ENCODE peak calls at places on chromosomes 4 and X, in nine cellular contexts. P is thoracic aorta; J is cardiac muscle cell; B is left ventricle myocardium inferior; G is A549; L is neuronal stem cell; D is HFF-Myc; K is fibroblast of pulmonary artery; A is CD8-positive, alpha-beta T cell. X is an unnamed sample.

GRCh38 chrX:118631586-118631985 is 95.8 kb upstream of the IL13RA1 start:
- DNase-seq in P (no peak), J (no peak), B (no peak), G (no peak), L (no peak), D (no peak), K (no peak), A (no peak), X (no peak)

GRCh38 chrX:38804481-38805293 is 3.4 kb downstream of the MID1IP1 start:
- DNase-seq in P (no peak), J (peak), B (peak), G (peak), L (peak), D (no peak), K (peak), A (peak), X (peak)

GRCh38 chr4:5361968-5362367 is 310.7 kb downstream of the STK32B start:
- DNase-seq in P (no peak), J (peak), B (no peak), G (no peak), L (peak), D (no peak), K (peak), A (no peak), X (peak)

GRCh38 chr4:24952667-24953066 is 39.8 kb upstream of the CCDC149 start:
- DNase-seq in P (no peak), J (no peak), B (no peak), G (no peak), L (no peak), D (no peak), K (no peak), A (no peak), X (no peak)

GRCh38 chr4:156495109-156495508 is 476.5 kb downstream of the PDGFC start:
- DNase-seq in P (no peak), J (no peak), B (no peak), G (no peak), L (no peak), D (no peak), K (no peak), A (no peak), X (no peak)

GRCh38 chr4:2245787-2246275 is 3.9 kb upstream of the HAUS3 start:
- DNase-seq in P (no peak), J (no peak), B (no peak), G (no peak), L (no peak), D (no peak), K (no peak), A (no peak), X (peak)

GRCh38 chr4:92254767-92255442 is 48.9 kb upstream of the GRID2 start:
- DNase-seq in P (no peak), J (no peak), B (no peak), G (no peak), L (no peak), D (no peak), K (no peak), A (no peak), X (no peak)

GRCh38 chr4:115110191-115111166 is 2.9 kb downstream of the NDST4 start:
- DNase-seq in P (no peak), J (no peak), B (no peak), G (no peak), L (no peak), D (no peak), K (no peak), A (no peak), X (no peak)

GRCh38 chr4:108560624-108561023 is 59.8 kb upstream of the RPL34 start:
- DNase-seq in P (no peak), J (peak), B (no peak), G (no peak), L (no peak), D (no peak), K (peak), A (no peak), X (no peak)

GRCh38 chr4:7952615-7953014 is 13.0 kb upstream of the AFAP1 start:
- DNase-seq in P (no peak), J (no peak), B (no peak), G (no peak), L (no peak), D (no peak), K (no peak), A (no peak), X (no peak)

GRCh38 chr4:173039617-173040176 is 128.9 kb upstream of the GALNT7 start:
- DNase-seq in P (no peak), J (no peak), B (no peak), G (no peak), L (no peak), D (no peak), K (no peak), A (no peak), X (no peak)

GRCh38 chrX:35406386-35406785 is 391.8 kb upstream of the MAGEB16 start:
- DNase-seq in P (no peak), J (no peak), B (no peak), G (no peak), L (no peak), D (no peak), K (no peak), A (no peak), X (no peak)

GRCh38 chrX:119482041-119482440 is 13.8 kb downstream of the SLC25A5 start:
- DNase-seq in P (no peak), J (no peak), B (no peak), G (no peak), L (no peak), D (no peak), K (no peak), A (no peak), X (no peak)

GRCh38 chr4:138021116-138021820 is 220.9 kb downstream of the SLC7A11 start:
- DNase-seq in P (no peak), J (no peak), B (no peak), G (no peak), L (no peak), D (no peak), K (no peak), A (no peak), X (no peak)

GRCh38 chr4:182730791-182731190 is 186.4 kb downstream of the DCTD start:
- DNase-seq in P (no peak), J (no peak), B (no peak), G (no peak), L (no peak), D (no peak), K (no peak), A (no peak), X (no peak)

GRCh38 chr4:1156069-1156468 is 16.3 kb downstream of the SPON2 start:
- DNase-seq in P (no peak), J (no peak), B (no peak), G (no peak), L (no peak), D (no peak), K (no peak), A (no peak), X (no peak)

GRCh38 chr4:154416183-154416543 is 75.4 kb downstream of the DCHS2 start:
- DNase-seq in P (no peak), J (peak), B (peak), G (peak), L (peak), D (no peak), K (no peak), A (no peak), X (no peak)

GRCh38 chrX:104564921-104565703 is 887 bp upstream of the IL1RAPL2 start:
- DNase-seq in P (no peak), J (no peak), B (no peak), G (no peak), L (no peak), D (no peak), K (no peak), A (no peak), X (no peak)

GRCh38 chrX:97751735-97752134 is 868.0 kb downstream of the RPA4 start:
- DNase-seq in P (no peak), J (no peak), B (no peak), G (no peak), L (no peak), D (no peak), K (no peak), A (no peak), X (no peak)

GRCh38 chr4:132015321-132015720 is 1133.8 kb upstream of the PCDH10 start:
- DNase-seq in P (no peak), J (no peak), B (no peak), G (no peak), L (no peak), D (no peak), K (no peak), A (no peak), X (no peak)

GRCh38 chr4:132001542-132001941 is 1147.6 kb upstream of the PCDH10 start:
- DNase-seq in P (no peak), J (peak), B (no peak), G (no peak), L (no peak), D (no peak), K (peak), A (no peak), X (no peak)

GRCh38 chr4:189792819-189793618 is 147.7 kb upstream of the FRG1 start:
- DNase-seq in P (peak), J (peak), B (peak), G (peak), L (peak), D (peak), K (peak), A (peak), X (peak)

GRCh38 chr4:26619784-26620183 is 35.9 kb downstream of the TBC1D19 start:
- DNase-seq in P (no peak), J (peak), B (no peak), G (no peak), L (no peak), D (no peak), K (peak), A (no peak), X (no peak)

GRCh38 chr4:118352843-118353373 is at the start of gene PRSS12:
- DNase-seq in P (no peak), J (peak), B (peak), G (peak), L (peak), D (peak), K (peak), A (peak), X (peak)

GRCh38 chrX:49066278-49066677 is 7.5 kb downstream of the CCDC120 start:
- DNase-seq in P (no peak), J (no peak), B (no peak), G (no peak), L (no peak), D (no peak), K (no peak), A (no peak), X (no peak)

GRCh38 chr4:8615366-8615765 is 22.8 kb downstream of the CPZ start:
- DNase-seq in P (no peak), J (no peak), B (no peak), G (no peak), L (no peak), D (no peak), K (no peak), A (no peak), X (no peak)

GRCh38 chr4:3389186-3389878 is 52.4 kb upstream of the HGFAC start:
- DNase-seq in P (no peak), J (no peak), B (peak), G (no peak), L (no peak), D (no peak), K (no peak), A (no peak), X (no peak)

GRCh38 chr4:71009091-71009490 is 15.6 kb downstream of the DCK start:
- DNase-seq in P (no peak), J (no peak), B (no peak), G (no peak), L (no peak), D (no peak), K (peak), A (no peak), X (no peak)

GRCh38 chr4:157045507-157046127 is 30.3 kb upstream of the GLRB start:
- DNase-seq in P (peak), J (peak), B (no peak), G (peak), L (peak), D (peak), K (peak), A (no peak), X (peak)

GRCh38 chrX:129931411-129932136 is 25.6 kb downstream of the UTP14A start:
- DNase-seq in P (peak), J (peak), B (peak), G (peak), L (peak), D (peak), K (peak), A (peak), X (peak)

GRCh38 chr4:6953751-6954380 is 44.2 kb downstream of the TBC1D14 start:
- DNase-seq in P (peak), J (peak), B (peak), G (no peak), L (no peak), D (peak), K (peak), A (no peak), X (no peak)

GRCh38 chr4:48127882-48128394 is 6.1 kb downstream of the TXK start:
- DNase-seq in P (peak), J (peak), B (peak), G (peak), L (peak), D (peak), K (peak), A (peak), X (peak)
- H3K4me3 ChIP-seq in P (peak), J (no peak), B (peak), G (peak), L (no peak), D (no peak), K (peak), A (peak), X (no peak)

DNA sequence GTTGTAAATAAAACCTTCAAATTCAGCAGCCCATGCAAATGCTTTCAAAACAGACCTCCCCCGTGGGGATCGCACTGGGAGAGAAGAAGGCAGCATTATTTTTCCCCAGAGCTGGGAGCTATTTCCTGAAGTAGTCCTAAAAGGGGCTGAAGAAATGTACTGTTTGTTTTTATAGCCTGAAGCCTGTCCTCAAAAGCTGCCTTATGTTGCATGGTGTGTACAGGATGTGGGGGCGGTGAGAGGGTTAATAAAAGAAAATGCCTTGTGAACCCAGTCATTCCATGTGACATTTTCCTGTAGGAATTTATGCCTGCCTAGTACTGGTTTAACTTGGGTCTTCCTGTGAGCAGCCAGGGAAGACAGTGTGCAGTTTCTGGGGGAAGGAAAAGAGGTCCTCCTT is 144.1 kb downstream of the SOWAHB start:
- DNase-seq in P (no peak), J (peak), B (no peak), G (no peak), L (no peak), D (peak), K (peak), A (no peak), X (no peak)
- H3K4me3 ChIP-seq in P (peak), J (no peak), B (peak), G (no peak), L (no peak), D (peak), K (peak), A (no peak), X (no peak)

GRCh38 chrX:9610774-9611392 is 146.0 kb downstream of the TBL1X start:
- DNase-seq in P (no peak), J (peak), B (no peak), G (no peak), L (no peak), D (no peak), K (peak), A (no peak), X (no peak)

GRCh38 chrX:9609987-9610386 is 145.1 kb downstream of the TBL1X start:
- DNase-seq in P (no peak), J (no peak), B (no peak), G (no peak), L (no peak), D (no peak), K (no peak), A (no peak), X (no peak)

GRCh38 chrX:9614016-9614415 is 149.2 kb downstream of the TBL1X start:
- DNase-seq in P (no peak), J (peak), B (no peak), G (peak), L (no peak), D (no peak), K (peak), A (no peak), X (no peak)

GRCh38 chrX:9612146-9612505 is 147.3 kb downstream of the TBL1X start:
- DNase-seq in P (no peak), J (no peak), B (no peak), G (no peak), L (no peak), D (no peak), K (no peak), A (no peak), X (no peak)

DNA sequence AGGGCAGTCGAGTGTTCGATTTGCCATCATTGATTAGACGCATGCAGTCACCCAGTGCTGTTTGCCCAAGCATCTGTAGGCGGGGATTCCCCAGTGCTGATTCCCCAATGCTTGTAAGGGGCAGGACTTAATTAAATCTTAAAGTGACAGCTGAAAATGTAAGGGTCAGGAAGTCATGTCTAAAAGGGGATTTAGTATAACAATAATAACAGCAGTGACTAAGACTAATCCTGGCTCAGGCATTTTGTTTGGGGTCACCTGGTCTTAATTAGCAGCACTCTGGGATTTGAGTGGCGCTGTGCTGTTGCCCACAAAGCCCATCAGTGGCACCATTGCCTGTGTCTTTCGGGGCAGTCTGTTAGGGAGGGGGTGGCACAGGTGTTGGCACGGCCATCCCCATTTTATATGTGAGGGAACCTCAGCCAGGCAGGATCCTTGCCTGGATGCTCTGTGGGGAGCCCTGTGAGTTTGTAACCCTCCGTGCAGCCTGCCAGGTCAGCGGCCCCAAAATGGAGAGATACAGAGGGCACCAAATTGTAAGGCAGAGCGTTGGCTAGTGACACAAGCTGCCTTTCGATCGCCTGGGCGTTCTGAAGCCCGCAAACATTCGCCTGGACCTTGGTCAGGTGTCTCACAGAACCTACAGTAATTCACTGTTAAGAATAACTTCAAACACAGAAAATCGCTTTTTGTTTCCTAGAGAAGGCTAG is 146.7 kb downstream of the TBL1X start:
- DNase-seq in P (no peak), J (no peak), B (no peak), G (no peak), L (peak), D (peak), K (no peak), A (no peak), X (peak)
- H3K4me3 ChIP-seq in P (no peak), J (no peak), B (no peak), G (no peak), L (no peak), D (no peak), K (no peak), A (no peak), X (no peak)

GRCh38 chr4:185810746-185811508 is 1.1 kb downstream of the SORBS2 start:
- DNase-seq in P (no peak), J (no peak), B (no peak), G (no peak), L (peak), D (no peak), K (no peak), A (no peak), X (no peak)

GRCh38 chr4:185809517-185810071 is 2.4 kb downstream of the SORBS2 start:
- DNase-seq in P (no peak), J (no peak), B (no peak), G (no peak), L (no peak), D (no peak), K (no peak), A (no peak), X (no peak)

GRCh38 chr4:185817403-185817818 is 5.4 kb upstream of the SORBS2 start:
- DNase-seq in P (no peak), J (no peak), B (peak), G (no peak), L (no peak), D (no peak), K (no peak), A (no peak), X (no peak)

GRCh38 chr4:185813133-185813532 is 1.1 kb upstream of the SORBS2 start:
- DNase-seq in P (no peak), J (no peak), B (no peak), G (no peak), L (no peak), D (no peak), K (no peak), A (no peak), X (no peak)

DNA sequence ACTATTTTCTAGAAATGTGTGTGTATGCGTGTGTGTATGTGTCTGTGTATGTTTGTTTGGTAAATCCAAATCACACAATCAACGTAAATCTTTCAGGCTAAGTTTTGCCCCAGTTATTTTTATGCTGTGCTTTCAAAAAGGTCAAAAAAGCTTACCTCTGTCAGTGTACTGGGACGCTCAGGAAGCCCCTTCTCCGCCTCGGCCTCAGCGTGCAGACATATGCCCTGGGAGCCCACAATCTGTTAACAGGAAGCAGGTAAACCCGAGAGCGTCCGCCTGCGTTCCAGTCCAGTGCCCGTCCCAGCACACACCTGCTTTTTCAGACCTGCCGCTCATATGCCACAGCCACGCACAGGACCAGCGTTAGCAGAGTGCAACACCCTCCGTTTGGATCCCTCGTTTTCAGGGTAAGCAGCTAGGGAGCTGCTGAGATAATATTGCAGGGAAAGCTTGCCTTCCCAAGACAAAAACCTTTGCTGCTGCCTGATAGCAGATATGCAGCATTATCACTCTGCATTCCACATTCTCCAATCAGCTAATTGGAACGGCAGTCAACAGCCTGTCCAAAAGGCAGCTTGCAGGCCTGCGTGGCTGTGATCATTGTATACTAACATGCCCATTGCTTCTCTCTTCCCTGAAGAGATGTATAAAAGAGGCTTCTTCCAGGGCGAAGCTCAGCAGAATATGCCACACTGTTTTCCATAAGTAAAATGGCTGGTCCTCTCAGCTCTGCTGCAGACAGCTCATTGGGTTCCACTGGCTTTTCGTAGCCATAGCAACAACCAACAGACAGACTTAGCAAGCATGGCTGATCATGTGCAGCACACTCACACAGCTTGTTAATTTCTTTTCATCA is at the start of gene SORBS2:
- DNase-seq in P (no peak), J (peak), B (no peak), G (no peak), L (no peak), D (no peak), K (peak), A (no peak), X (peak)
- H3K4me3 ChIP-seq in P (peak), J (peak), B (peak), G (no peak), L (peak), D (no peak), K (peak), A (no peak), X (no peak)

X was measured in HAP-1.